ENCODE peak calls at places on chromosomes 3 and 15, in ten cellular contexts. F, E, K, N, T, M, Z, Y, C and J are unnamed samples. For H3K27me3, the result is how much of the 10 kb centered on the place peaks cover.

GRCh38 chr15:29057856-29058255 is 172.1 kb downstream of the APBA2 start:
- DNase-seq in E (no peak), N (no peak), F (no peak), Z (no peak), M (no peak), K (no peak), T (no peak), Y (no peak), C (no peak), J (no peak)

GRCh38 chr3:123026551-123027291 is 842 bp downstream of the SEMA5B start:
- DNase-seq in Y (peak), T (peak), N (no peak), Z (no peak), E (peak), C (peak), K (peak), F (peak), M (no peak), J (no peak)

GRCh38 chr15:89496155-89497098 is at the start of gene RHCG:
- DNase-seq in F (no peak), T (peak), Y (peak), E (peak), N (no peak), K (no peak), M (peak), Z (peak), C (peak), J (peak)

GRCh38 chr15:70752142-70752754 is 11.1 kb downstream of the UACA start:
- DNase-seq in F (no peak), N (no peak), K (no peak), E (no peak), M (no peak), C (no peak), T (no peak), Y (no peak), Z (no peak), J (no peak)

GRCh38 chr3:54902286-54902685 is 25.6 kb downstream of the LRTM1 start:
- DNase-seq in T (no peak), M (no peak), Z (no peak), K (no peak), E (no peak), N (no peak), C (no peak), F (no peak), Y (peak), J (no peak)

GRCh38 chr3:8324727-8325126 is 176.9 kb upstream of the LMCD1 start:
- DNase-seq in Y (peak), C (no peak), N (no peak), F (peak), Z (peak), M (peak), T (peak), K (no peak), E (peak), J (peak)

GRCh38 chr3:48287034-48287433 is 46.1 kb downstream of the ZNF589 start:
- DNase-seq in N (no peak), C (no peak), K (no peak), T (no peak), Z (no peak), M (no peak), Y (no peak), F (no peak), E (no peak), J (no peak)

GRCh38 chr3:192869131-192870027 is 48.3 kb downstream of the MB21D2 start:
- DNase-seq in K (no peak), Y (peak), M (peak), N (no peak), F (no peak), Z (peak), C (no peak), T (no peak), E (no peak), J (peak)

GRCh38 chr3:67386446-67386845 is 268.0 kb downstream of the SUCLG2 start:
- DNase-seq in N (no peak), T (no peak), K (no peak), M (no peak), Z (no peak), C (no peak), F (no peak), Y (no peak), E (no peak), J (peak)

GRCh38 chr3:47762233-47762632 is 19.5 kb downstream of the SMARCC1 start:
- DNase-seq in N (no peak), T (no peak), Y (no peak), C (no peak), E (no peak), K (no peak), F (no peak), Z (no peak), M (no peak), J (no peak)

GRCh38 chr15:60375255-60375809 is 22.5 kb downstream of the ANXA2 start:
- DNase-seq in Y (no peak), E (no peak), K (no peak), F (no peak), M (no peak), Z (no peak), N (no peak), C (no peak), T (no peak), J (no peak)

GRCh38 chr3:123406598-123406997 is 42.3 kb downstream of the ADCY5 start:
- DNase-seq in Z (no peak), K (peak), M (no peak), C (no peak), N (no peak), Y (peak), E (no peak), F (peak), T (peak), J (no peak)

GRCh38 chr3:72972706-72973030 is 23.9 kb upstream of the PPP4R2 start:
- DNase-seq in F (no peak), T (no peak), N (no peak), C (no peak), Z (no peak), M (no peak), E (no peak), K (no peak), Y (no peak), J (no peak)

GRCh38 chr3:32203854-32204253 is 34.6 kb upstream of the CMTM8 start:
- DNase-seq in K (no peak), C (no peak), E (no peak), F (no peak), N (no peak), M (peak), Z (peak), Y (peak), T (no peak), J (peak)

GRCh38 chr15:95690631-95691340 is 639.7 kb upstream of the NR2F2 start:
- DNase-seq in F (no peak), C (no peak), K (no peak), N (no peak), Z (no peak), E (no peak), Y (no peak), T (no peak), M (no peak), J (peak)

GRCh38 chr3:196280689-196281463 is 6.7 kb downstream of the PCYT1A start:
- DNase-seq in E (no peak), Z (no peak), C (no peak), F (no peak), Y (no peak), M (no peak), T (no peak), K (no peak), N (no peak), J (no peak)

GRCh38 chr3:48503406-48504050 is 446 bp downstream of the SHISA5 start:
- DNase-seq in T (peak), E (peak), K (peak), F (peak), Y (peak), C (peak), Z (peak), N (no peak), M (peak), J (peak)

DNA sequence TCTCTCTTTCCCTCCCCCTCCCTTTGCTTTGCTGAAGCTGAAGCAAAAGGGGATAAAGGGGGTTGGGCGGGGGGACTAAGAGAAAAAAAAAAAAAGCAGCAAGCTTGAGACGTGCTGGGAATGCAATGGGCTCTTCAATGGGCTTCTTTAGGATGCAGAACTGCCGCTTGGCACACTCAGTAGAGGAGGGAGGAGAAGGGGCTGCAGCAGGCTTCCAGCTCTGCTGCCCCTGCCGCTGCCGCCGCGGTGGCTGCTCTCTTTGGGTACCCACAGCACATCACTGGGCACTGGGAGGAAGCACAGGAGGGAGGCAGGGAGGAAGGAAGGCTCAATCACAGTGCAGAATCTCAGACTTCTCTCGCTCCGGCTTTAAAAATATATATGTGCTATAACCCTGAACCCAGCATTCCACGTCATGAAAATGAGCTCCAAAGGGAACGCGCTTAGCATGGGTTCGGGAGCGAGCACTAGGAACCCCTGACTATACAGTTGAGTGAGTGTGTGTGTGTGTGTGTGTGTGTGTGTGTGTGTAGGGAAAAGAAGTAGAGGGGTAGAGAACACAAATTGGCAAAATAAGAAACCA is 3.5 kb downstream of the SLITRK3 start:
- DNase-seq in E (peak), T (peak), N (no peak), K (no peak), Y (no peak), Z (no peak), C (no peak), M (no peak), F (no peak), J (no peak)
- H3K4me3 ChIP-seq in E (peak), T (peak), N (peak), K (no peak), Y (no peak), Z (no peak), C (no peak), M (peak), F (no peak), J (no peak)

DNA sequence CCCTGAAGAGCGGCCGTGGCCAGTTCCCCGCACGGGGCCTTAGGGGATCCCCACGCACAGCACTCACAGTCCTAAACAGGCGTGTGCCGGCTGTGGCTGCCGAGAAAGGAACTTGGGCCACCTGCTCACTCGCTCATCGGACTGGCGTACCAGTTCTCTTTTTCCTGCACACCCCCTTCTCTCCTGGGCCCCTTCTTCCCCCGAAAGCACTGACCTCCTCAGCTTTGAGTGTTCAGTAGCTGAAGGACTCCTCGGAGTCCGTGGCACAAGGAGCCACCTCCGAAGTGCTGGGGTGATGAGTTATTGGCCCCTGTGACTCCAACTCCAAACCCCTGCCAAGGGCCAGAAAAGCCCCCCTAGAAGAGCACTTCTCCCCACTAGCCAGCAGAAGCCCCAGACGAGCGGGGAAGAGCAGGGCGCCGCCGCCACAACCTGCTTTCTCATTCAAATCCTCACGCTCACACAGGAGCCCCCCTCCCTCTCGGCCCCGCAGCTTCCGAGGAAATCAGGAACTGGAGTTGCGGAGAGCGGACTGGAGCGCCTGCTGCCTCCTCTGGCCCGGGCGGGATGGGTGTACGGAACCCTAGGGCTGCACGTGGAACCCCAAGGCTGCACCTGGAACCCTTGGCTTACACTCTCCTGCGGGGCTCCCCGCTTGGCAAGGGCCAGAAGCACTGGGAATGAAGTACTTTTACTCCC is at the start of gene PLCH1:
- DNase-seq in E (peak), F (peak), Z (peak), N (no peak), T (peak), M (peak), K (peak), C (peak), Y (peak), J (peak)
- H3K27me3 ChIP-seq in E (under half), F (under half), Z (under half), N (under half), T (under half), M (under half), K (under half), C (under half), Y (under half), J (under half)

GRCh38 chr3:23656199-23656598 is 149.6 kb upstream of the UBE2E1 start:
- DNase-seq in Y (no peak), N (peak), E (no peak), Z (no peak), F (no peak), M (no peak), T (no peak), K (no peak), C (no peak), J (no peak)

GRCh38 chr3:23654571-23654970 is 151.2 kb upstream of the UBE2E1 start:
- DNase-seq in T (no peak), Y (no peak), M (no peak), C (no peak), F (no peak), K (no peak), N (no peak), E (no peak), Z (no peak), J (no peak)

GRCh38 chr3:23655749-23656148 is 150.0 kb upstream of the UBE2E1 start:
- DNase-seq in Y (no peak), T (no peak), F (no peak), Z (no peak), K (no peak), E (no peak), M (no peak), N (no peak), C (no peak), J (no peak)

GRCh38 chr3:23657647-23658046 is 148.1 kb upstream of the UBE2E1 start:
- DNase-seq in E (no peak), M (no peak), Y (no peak), K (no peak), T (no peak), F (no peak), Z (no peak), C (no peak), N (no peak), J (no peak)

GRCh38 chr3:23656821-23657220 is 148.9 kb upstream of the UBE2E1 start:
- DNase-seq in N (no peak), Y (no peak), C (no peak), T (no peak), F (no peak), Z (no peak), M (no peak), E (no peak), K (no peak), J (no peak)
- TF ChIP-seq CTCF in N (no peak), Y (no peak), C (no peak), T (no peak), F (no peak), Z (no peak), M (no peak), E (no peak), K (no peak), J (no peak)

DNA sequence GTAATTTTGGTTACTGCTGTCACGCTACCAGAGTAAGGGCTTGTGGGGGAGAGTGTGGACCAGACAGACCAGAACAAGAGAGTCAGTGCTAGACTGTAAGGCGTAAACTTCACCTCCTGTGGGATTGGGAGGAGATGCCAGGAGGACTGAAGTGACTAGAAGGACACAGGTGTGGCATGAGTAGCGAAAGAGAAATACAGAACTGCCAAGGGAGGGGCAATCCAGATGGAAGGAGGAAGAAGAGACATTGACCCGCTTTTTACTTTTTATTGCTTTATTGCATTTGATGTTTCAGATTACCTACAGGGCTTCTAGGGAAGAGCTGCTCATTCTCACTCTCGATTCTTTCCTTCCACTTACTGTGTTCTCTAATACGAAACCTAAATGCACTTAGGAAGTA is 2.1 kb downstream of the POGLUT1 start:
- DNase-seq in M (no peak), K (peak), F (no peak), T (no peak), C (no peak), Z (no peak), E (no peak), Y (no peak), N (no peak), J (no peak)
- H3K4me3 ChIP-seq in M (no peak), K (no peak), F (no peak), T (no peak), C (no peak), Z (no peak), E (no peak), Y (no peak), N (no peak), J (no peak)

GRCh38 chr15:43213466-43213865 is 7.4 kb downstream of the EPB42 start:
- DNase-seq in Z (no peak), E (no peak), Y (no peak), N (no peak), M (no peak), F (no peak), K (no peak), T (no peak), C (no peak), J (no peak)
- H3K27me3 ChIP-seq in Z (under half), E (under half), Y (under half), N (under half), M (under half), F (under half), K (under half), T (under half), C (under half), J (under half)

DNA sequence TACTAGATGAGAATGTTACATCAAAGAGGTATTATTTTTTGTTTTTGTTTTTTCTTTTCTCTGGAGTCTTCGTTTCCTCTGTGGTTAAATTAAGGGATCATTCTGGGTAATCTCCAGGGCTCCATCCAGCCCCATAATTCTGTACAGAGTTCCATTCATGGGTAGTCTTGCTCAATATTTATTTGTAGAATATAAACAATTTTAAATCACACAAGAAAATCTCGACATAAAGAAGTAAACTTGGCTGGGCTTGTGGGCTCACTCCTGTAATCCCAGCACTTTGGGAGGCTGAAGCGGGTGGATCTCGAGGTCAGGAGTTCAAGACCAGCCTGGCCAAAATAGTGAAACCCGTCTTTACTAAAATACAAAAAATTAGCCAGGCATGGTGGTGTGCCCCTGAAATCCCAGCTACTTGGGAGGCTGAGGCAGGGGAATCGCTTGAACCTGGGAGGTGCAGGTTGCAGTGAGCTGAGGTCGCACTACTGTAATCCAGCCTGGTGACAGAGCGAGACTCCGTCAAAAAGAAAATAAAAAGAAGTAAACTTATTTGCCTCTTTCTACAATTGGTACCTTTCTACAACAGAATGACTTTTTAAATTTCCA is 166.8 kb upstream of the TGFBR2 start:
- DNase-seq in Z (no peak), Y (no peak), T (no peak), E (no peak), N (no peak), M (no peak), F (no peak), C (no peak), K (no peak), J (no peak)
- TF ChIP-seq CTCF in Z (no peak), Y (no peak), T (no peak), E (no peak), N (no peak), M (no peak), F (no peak), C (no peak), K (no peak), J (no peak)

DNA sequence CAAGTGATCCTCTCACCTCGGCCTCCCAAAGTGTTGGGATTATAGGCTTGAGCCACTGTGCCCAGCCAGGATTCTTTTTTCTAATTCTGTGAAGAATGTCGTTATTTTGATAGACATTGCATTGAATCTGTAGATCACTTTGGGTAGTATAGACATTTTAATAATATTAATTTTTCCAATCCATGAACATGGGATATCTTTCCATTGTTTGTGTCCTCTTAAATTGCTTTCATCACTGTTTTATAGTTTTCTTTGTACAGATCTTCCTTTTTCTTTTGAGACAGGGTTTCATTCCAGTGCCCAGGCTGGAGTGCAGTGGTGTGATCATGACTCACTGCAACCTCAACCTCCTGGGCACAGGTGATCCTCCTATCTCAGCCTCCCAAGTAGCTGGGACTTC is 11.6 kb upstream of the KCTD6 start:
- DNase-seq in C (no peak), Y (no peak), K (no peak), T (no peak), M (no peak), E (no peak), F (no peak), Z (no peak), N (no peak), J (no peak)
- H3K4me3 ChIP-seq in C (no peak), Y (no peak), K (no peak), T (no peak), M (no peak), E (no peak), F (no peak), Z (no peak), N (no peak), J (no peak)

GRCh38 chr15:57872281-57873010 is 165.9 kb downstream of the POLR2M start:
- DNase-seq in Y (no peak), E (no peak), C (no peak), Z (no peak), F (no peak), M (no peak), N (peak), K (no peak), T (no peak), J (no peak)
- H3K27me3 ChIP-seq in Y (under half), E (under half), C (under half), Z (under half), F (under half), M (under half), N (under half), K (under half), T (under half), J (under half)

GRCh38 chr3:105829879-105830622 is 38.8 kb downstream of the CBLB start:
- DNase-seq in Z (peak), Y (no peak), E (no peak), M (no peak), T (no peak), N (no peak), K (no peak), C (no peak), F (no peak), J (peak)

GRCh38 chr3:105834768-105835167 is 34.0 kb downstream of the CBLB start:
- DNase-seq in E (no peak), K (no peak), Z (no peak), Y (no peak), M (no peak), T (no peak), N (no peak), F (no peak), C (no peak), J (peak)

GRCh38 chr3:105830836-105831235 is 38.0 kb downstream of the CBLB start:
- DNase-seq in K (no peak), Z (no peak), M (no peak), C (no peak), Y (no peak), N (no peak), E (no peak), F (no peak), T (no peak), J (no peak)

GRCh38 chr3:105835606-105836005 is 33.2 kb downstream of the CBLB start:
- DNase-seq in T (no peak), E (no peak), C (no peak), Y (no peak), F (no peak), K (no peak), Z (no peak), N (no peak), M (no peak), J (no peak)

GRCh38 chr3:105832618-105833017 is 36.2 kb downstream of the CBLB start:
- DNase-seq in T (no peak), N (no peak), E (no peak), C (no peak), F (no peak), M (no peak), K (no peak), Y (no peak), Z (no peak), J (no peak)
- TF ChIP-seq CTCF in T (no peak), N (no peak), E (no peak), C (no peak), F (no peak), M (no peak), K (no peak), Y (no peak), Z (no peak), J (no peak)